ENCODE peak calls at places on chromosomes 5 and 9, in seven cellular contexts. F is HCT116, T is H1, N is GM12878, K is SK-N-SH, B is K562, R is HepG2. U is an unnamed sample.

GRCh38 chr9:120925535-120926396 is 830 bp downstream of the TRAF1 start:
- DNase-seq in N (peak; percentile 86), F (no peak), B (peak; percentile 36), K (no peak), T (no peak), R (no peak), U (no peak)

GRCh38 chr5:134255418-134256150 is 29.7 kb upstream of the PPP2CA start:
- DNase-seq in T (no peak), R (no peak), K (no peak), B (no peak), N (no peak), F (no peak), U (no peak)

GRCh38 chr9:98020471-98021145 is 35.9 kb upstream of the NANS start:
- DNase-seq in B (no peak), T (no peak), N (no peak), K (no peak), R (no peak), F (no peak), U (no peak)

GRCh38 chr9:35448511-35448910 is 41.4 kb upstream of the RUSC2 start:
- DNase-seq in T (no peak), R (peak; percentile 24), F (no peak), B (no peak), K (no peak), N (no peak), U (no peak)

GRCh38 chr9:114690308-114690707 is 8.3 kb upstream of the TEX48 start:
- DNase-seq in R (no peak), F (no peak), K (no peak), T (no peak), B (no peak), N (no peak), U (no peak)

GRCh38 chr9:24245988-24246387 is 299.7 kb downstream of the IZUMO3 start:
- DNase-seq in T (no peak), F (peak; percentile 1), B (no peak), R (no peak), N (no peak), K (peak; percentile 4), U (peak; percentile 47)

GRCh38 chr5:34409376-34409775 is 246.8 kb upstream of the RAI14 start:
- DNase-seq in N (no peak), K (no peak), R (no peak), F (no peak), T (no peak), B (no peak), U (no peak)

GRCh38 chr5:151312749-151313324 is 9.3 kb upstream of the SLC36A3 start:
- DNase-seq in F (no peak), K (no peak), B (no peak), N (no peak), R (no peak), T (no peak), U (no peak)

GRCh38 chr5:143606043-143606752 is 202.7 kb upstream of the NR3C1 start:
- DNase-seq in K (no peak), F (no peak), T (no peak), B (no peak), N (peak; percentile 73), R (no peak), U (no peak)

GRCh38 chr5:131386124-131386523 is 122.3 kb downstream of the CDC42SE2 start:
- DNase-seq in B (no peak), T (no peak), N (no peak), F (no peak), K (no peak), R (no peak), U (no peak)

GRCh38 chr9:101736723-101737122 is 1.7 kb downstream of the GRIN3A start:
- DNase-seq in N (no peak), F (no peak), K (no peak), B (peak; percentile 8), R (no peak), T (no peak), U (peak; percentile 51)

GRCh38 chr5:82274343-82275266 is 3.5 kb downstream of the RPS23 start:
- DNase-seq in T (no peak), R (no peak), B (peak; percentile 47), K (peak; percentile 34), N (no peak), F (no peak), U (no peak)

GRCh38 chr5:148807845-148808244 is 18.6 kb upstream of the ADRB2 start:
- DNase-seq in B (peak; percentile 21), R (no peak), N (no peak), T (no peak), K (no peak), F (no peak), U (no peak)

GRCh38 chr5:157335534-157336422 is 69.9 kb downstream of the CYFIP2 start:
- DNase-seq in B (no peak), R (no peak), F (no peak), N (no peak), T (no peak), K (no peak), U (no peak)

GRCh38 chr5:127944125-127944524 is 139.4 kb upstream of the SLC12A2 start:
- DNase-seq in K (no peak), B (no peak), N (no peak), T (no peak), F (no peak), R (no peak), U (no peak)
- H3K4me3 ChIP-seq in K (no peak overlapping the region), B (no peak overlapping the region), N (no peak overlapping the region), T (no peak overlapping the region), F (no peak overlapping the region), R (no peak overlapping the region), U (no peak overlapping the region)

GRCh38 chr5:141697586-141697985 is 15.6 kb upstream of the ARAP3 start:
- DNase-seq in B (no peak), T (no peak), K (no peak), R (no peak), F (no peak), N (no peak), U (no peak)

GRCh38 chr5:141703133-141703561 is 21.1 kb upstream of the ARAP3 start:
- DNase-seq in R (no peak), B (no peak), N (no peak), K (no peak), F (no peak), T (no peak), U (no peak)

GRCh38 chr5:141704782-141705297 is 22.8 kb upstream of the ARAP3 start:
- DNase-seq in N (no peak), T (no peak), F (no peak), K (no peak), R (no peak), B (no peak), U (no peak)

GRCh38 chr5:141705503-141705902 is 23.5 kb upstream of the ARAP3 start:
- DNase-seq in F (no peak), N (no peak), R (no peak), T (no peak), B (no peak), K (no peak), U (no peak)

GRCh38 chr5:141701341-141702119 is 19.5 kb upstream of the ARAP3 start:
- DNase-seq in B (no peak), N (peak; percentile 17), R (no peak), K (no peak), T (no peak), F (no peak), U (no peak)
- H3K27me3 ChIP-seq in B (peaks cover 62% of the 10 kb centered on the region), N (peaks cover 5% of the 10 kb centered on the region), R (peaks cover 12% of the 10 kb centered on the region), K (peaks cover 70% of the 10 kb centered on the region), T (peaks cover 28% of the 10 kb centered on the region), F (no peaks in the 10 kb centered on the region), U (peaks cover 52% of the 10 kb centered on the region)

GRCh38 chr5:138929571-138929955 is 54.4 kb upstream of the LRRTM2 start:
- DNase-seq in B (no peak), T (no peak), R (no peak), N (no peak), F (no peak), K (no peak), U (no peak)

GRCh38 chr5:138926257-138926656 is 51.1 kb upstream of the LRRTM2 start:
- DNase-seq in T (no peak), K (no peak), F (no peak), R (no peak), B (no peak), N (no peak), U (no peak)

GRCh38 chr5:138927539-138927938 is 52.4 kb upstream of the LRRTM2 start:
- DNase-seq in R (no peak), N (no peak), T (no peak), B (no peak), F (no peak), K (no peak), U (no peak)

GRCh38 chr5:138926688-138927448 is 51.7 kb upstream of the LRRTM2 start:
- DNase-seq in K (no peak), R (no peak), B (no peak), N (no peak), F (no peak), T (no peak), U (no peak)

DNA sequence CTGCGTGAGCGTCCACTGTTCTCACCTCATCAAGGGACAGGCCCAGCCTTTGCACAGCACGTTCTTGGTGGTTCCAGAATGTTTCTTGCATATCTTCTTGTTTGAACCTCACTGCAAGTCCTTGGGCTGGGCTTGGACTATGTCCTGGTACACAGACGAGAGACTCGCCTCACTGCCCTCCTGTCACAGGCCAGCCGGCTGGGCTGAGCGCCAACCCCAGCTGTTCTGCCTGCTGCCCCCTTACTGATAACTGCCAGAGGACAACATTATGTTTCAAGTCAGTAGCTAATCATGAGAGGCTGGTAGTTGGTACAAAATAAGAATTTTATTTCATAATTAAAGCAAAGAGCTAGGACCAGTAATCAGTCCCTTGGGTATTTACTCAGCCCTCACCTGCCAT is 52.8 kb upstream of the LRRTM2 start:
- DNase-seq in F (no peak), K (peak; percentile 93), R (peak; percentile 32), N (no peak), B (no peak), T (no peak), U (no peak)
- TF ChIP-seq YY1 in F (no peak), K (no peak), R (no peak), N (no peak), B (no peak), T (no peak), U (no peak)

GRCh38 chr5:159050408-159051091 is 49.2 kb downstream of the EBF1 start:
- DNase-seq in N (no peak), T (no peak), R (no peak), F (no peak), B (no peak), K (no peak), U (no peak)

GRCh38 chr5:159051431-159052281 is 48.1 kb downstream of the EBF1 start:
- DNase-seq in T (no peak), B (no peak), N (no peak), R (no peak), K (no peak), F (no peak), U (no peak)

GRCh38 chr5:159048298-159048697 is 51.4 kb downstream of the EBF1 start:
- DNase-seq in K (no peak), F (no peak), N (no peak), R (no peak), B (no peak), T (no peak), U (no peak)

GRCh38 chr5:159052282-159053011 is 47.3 kb downstream of the EBF1 start:
- DNase-seq in N (no peak), F (no peak), B (no peak), R (no peak), T (no peak), K (no peak), U (no peak)

DNA sequence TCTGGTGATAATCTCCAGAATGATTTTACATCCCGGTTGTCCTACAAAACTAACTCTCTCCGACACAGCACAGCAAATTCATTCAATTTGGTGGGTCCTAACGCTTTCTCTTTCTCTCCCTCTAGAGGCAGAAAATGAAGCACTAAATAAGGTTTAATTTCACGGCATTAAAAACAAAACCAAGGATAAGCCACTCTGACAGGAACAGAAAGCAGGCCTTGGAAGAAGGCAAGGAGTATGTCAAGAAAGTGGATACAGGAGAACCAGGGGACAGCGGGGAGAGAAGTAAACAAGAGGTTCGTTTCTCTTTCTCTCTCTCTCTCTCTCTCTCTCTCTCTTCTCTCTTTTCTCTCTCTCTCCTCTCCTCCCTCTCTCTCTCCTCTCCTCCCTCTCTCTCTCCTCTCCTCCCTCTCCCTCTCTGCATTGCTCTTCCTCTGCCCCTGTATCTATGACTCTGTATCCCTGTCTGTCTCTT is 49.8 kb downstream of the EBF1 start:
- DNase-seq in R (no peak), N (no peak), F (no peak), B (no peak), T (no peak), K (peak; percentile 39), U (no peak)
- H3K4me3 ChIP-seq in R (no peak overlapping the region), N (peak overlapping the region; percentile 49), F (no peak overlapping the region), B (no peak overlapping the region), T (no peak overlapping the region), K (peak overlapping the region; percentile 17), U (no peak overlapping the region)

U was measured in NT2/D1.